ENCODE peak calls at places on chromosomes 16 and 17, in eight cellular contexts. One of them, this sample, is unnamed.

GRCh38 chr17:4708436-4708835 is 2.0 kb upstream of the ARRB2 start:
- DNase-seq in OCI-LY7: peak
- DNase-seq in PC-9: no peak
- DNase-seq in fibroblast of the aortic adventitia: no peak
- DNase-seq in transverse colon: no peak
- DNase-seq in CD8-positive, alpha-beta memory T cell: peak
- DNase-seq in kidney epithelial cell: no peak
- DNase-seq in GM23248: no peak
- DNase-seq in this sample: no peak

GRCh38 chr17:39064374-39064773 is 87.1 kb downstream of the PLXDC1 start:
- DNase-seq in kidney epithelial cell: no peak
- DNase-seq in fibroblast of the aortic adventitia: peak
- DNase-seq in OCI-LY7: no peak
- DNase-seq in GM23248: peak
- DNase-seq in PC-9: no peak
- DNase-seq in transverse colon: no peak
- DNase-seq in CD8-positive, alpha-beta memory T cell: no peak
- DNase-seq in this sample: no peak

GRCh38 chr17:68355093-68355492 is 63.8 kb downstream of the ARSG start:
- DNase-seq in fibroblast of the aortic adventitia: peak
- DNase-seq in kidney epithelial cell: no peak
- DNase-seq in PC-9: peak
- DNase-seq in GM23248: peak
- DNase-seq in transverse colon: no peak
- DNase-seq in OCI-LY7: no peak
- DNase-seq in CD8-positive, alpha-beta memory T cell: no peak
- DNase-seq in this sample: no peak

GRCh38 chr17:28228109-28228840 is 90.7 kb upstream of the TMEM97 start:
- DNase-seq in PC-9: no peak
- DNase-seq in fibroblast of the aortic adventitia: no peak
- DNase-seq in kidney epithelial cell: no peak
- DNase-seq in OCI-LY7: no peak
- DNase-seq in GM23248: peak
- DNase-seq in transverse colon: no peak
- DNase-seq in CD8-positive, alpha-beta memory T cell: no peak
- DNase-seq in this sample: peak

GRCh38 chr16:85387171-85387507 is 226.0 kb upstream of the GSE1 start:
- DNase-seq in fibroblast of the aortic adventitia: no peak
- DNase-seq in kidney epithelial cell: no peak
- DNase-seq in OCI-LY7: no peak
- DNase-seq in transverse colon: no peak
- DNase-seq in PC-9: no peak
- DNase-seq in GM23248: no peak
- DNase-seq in CD8-positive, alpha-beta memory T cell: no peak
- DNase-seq in this sample: peak

GRCh38 chr17:43094129-43094834 is 30.9 kb downstream of the BRCA1 start:
- DNase-seq in PC-9: no peak
- DNase-seq in GM23248: peak
- DNase-seq in fibroblast of the aortic adventitia: peak
- DNase-seq in transverse colon: no peak
- DNase-seq in CD8-positive, alpha-beta memory T cell: no peak
- DNase-seq in OCI-LY7: no peak
- DNase-seq in kidney epithelial cell: no peak
- DNase-seq in this sample: no peak

GRCh38 chr17:8481089-8481488 is 45.4 kb downstream of the NDEL1 start:
- DNase-seq in OCI-LY7: no peak
- DNase-seq in GM23248: no peak
- DNase-seq in transverse colon: no peak
- DNase-seq in kidney epithelial cell: no peak
- DNase-seq in PC-9: no peak
- DNase-seq in CD8-positive, alpha-beta memory T cell: no peak
- DNase-seq in fibroblast of the aortic adventitia: no peak
- DNase-seq in this sample: no peak

GRCh38 chr17:72530409-72530808 is 409.6 kb downstream of the SOX9 start:
- DNase-seq in GM23248: no peak
- DNase-seq in kidney epithelial cell: no peak
- DNase-seq in transverse colon: no peak
- DNase-seq in CD8-positive, alpha-beta memory T cell: no peak
- DNase-seq in PC-9: no peak
- DNase-seq in OCI-LY7: no peak
- DNase-seq in fibroblast of the aortic adventitia: no peak
- DNase-seq in this sample: no peak

GRCh38 chr16:50547340-50547865 is 793 bp upstream of the NKD1 start:
- DNase-seq in transverse colon: peak
- DNase-seq in PC-9: no peak
- DNase-seq in fibroblast of the aortic adventitia: no peak
- DNase-seq in CD8-positive, alpha-beta memory T cell: peak
- DNase-seq in GM23248: no peak
- DNase-seq in OCI-LY7: peak
- DNase-seq in kidney epithelial cell: no peak
- DNase-seq in this sample: peak

GRCh38 chr16:50263060-50263909 is 3.1 kb upstream of the ADCY7 start:
- DNase-seq in CD8-positive, alpha-beta memory T cell: no peak
- DNase-seq in transverse colon: peak
- DNase-seq in fibroblast of the aortic adventitia: no peak
- DNase-seq in OCI-LY7: no peak
- DNase-seq in kidney epithelial cell: no peak
- DNase-seq in GM23248: no peak
- DNase-seq in PC-9: no peak
- DNase-seq in this sample: peak

GRCh38 chr17:63571632-63572310 is 21.5 kb downstream of the DCAF7 start:
- DNase-seq in CD8-positive, alpha-beta memory T cell: no peak
- DNase-seq in PC-9: peak
- DNase-seq in fibroblast of the aortic adventitia: peak
- DNase-seq in OCI-LY7: no peak
- DNase-seq in transverse colon: no peak
- DNase-seq in GM23248: peak
- DNase-seq in kidney epithelial cell: peak
- DNase-seq in this sample: no peak

GRCh38 chr17:73976147-73976546 is 227.3 kb upstream of the RPL38 start:
- DNase-seq in kidney epithelial cell: no peak
- DNase-seq in PC-9: no peak
- DNase-seq in CD8-positive, alpha-beta memory T cell: no peak
- DNase-seq in GM23248: no peak
- DNase-seq in OCI-LY7: no peak
- DNase-seq in fibroblast of the aortic adventitia: no peak
- DNase-seq in transverse colon: no peak
- DNase-seq in this sample: no peak

GRCh38 chr17:1626333-1626732 is 2.3 kb downstream of the SLC43A2 start:
- DNase-seq in transverse colon: no peak
- DNase-seq in GM23248: no peak
- DNase-seq in CD8-positive, alpha-beta memory T cell: no peak
- DNase-seq in kidney epithelial cell: no peak
- DNase-seq in PC-9: no peak
- DNase-seq in fibroblast of the aortic adventitia: peak
- DNase-seq in OCI-LY7: no peak
- DNase-seq in this sample: no peak

GRCh38 chr16:3637371-3637923 is 17.0 kb upstream of the DNASE1 start:
- DNase-seq in CD8-positive, alpha-beta memory T cell: no peak
- DNase-seq in PC-9: no peak
- DNase-seq in transverse colon: peak
- DNase-seq in GM23248: no peak
- DNase-seq in kidney epithelial cell: no peak
- DNase-seq in OCI-LY7: peak
- DNase-seq in fibroblast of the aortic adventitia: no peak
- DNase-seq in this sample: peak

GRCh38 chr17:43106552-43106951 is 18.6 kb downstream of the BRCA1 start:
- DNase-seq in PC-9: no peak
- DNase-seq in kidney epithelial cell: no peak
- DNase-seq in CD8-positive, alpha-beta memory T cell: no peak
- DNase-seq in OCI-LY7: no peak
- DNase-seq in GM23248: no peak
- DNase-seq in fibroblast of the aortic adventitia: no peak
- DNase-seq in transverse colon: no peak
- DNase-seq in this sample: no peak

GRCh38 chr16:69417537-69418199 is 6.8 kb upstream of the CYB5B start:
- DNase-seq in kidney epithelial cell: peak
- DNase-seq in fibroblast of the aortic adventitia: peak
- DNase-seq in CD8-positive, alpha-beta memory T cell: no peak
- DNase-seq in OCI-LY7: no peak
- DNase-seq in transverse colon: no peak
- DNase-seq in GM23248: peak
- DNase-seq in PC-9: peak
- DNase-seq in this sample: no peak

GRCh38 chr16:61179571-61179970 is 856.7 kb downstream of the CDH8 start:
- DNase-seq in CD8-positive, alpha-beta memory T cell: no peak
- DNase-seq in fibroblast of the aortic adventitia: no peak
- DNase-seq in PC-9: no peak
- DNase-seq in OCI-LY7: no peak
- DNase-seq in transverse colon: no peak
- DNase-seq in kidney epithelial cell: no peak
- DNase-seq in GM23248: no peak
- DNase-seq in this sample: no peak

GRCh38 chr16:985646-986400 is 4.3 kb downstream of the SOX8 start:
- DNase-seq in kidney epithelial cell: no peak
- DNase-seq in fibroblast of the aortic adventitia: no peak
- DNase-seq in transverse colon: no peak
- DNase-seq in OCI-LY7: no peak
- DNase-seq in GM23248: no peak
- DNase-seq in PC-9: no peak
- DNase-seq in CD8-positive, alpha-beta memory T cell: no peak
- DNase-seq in this sample: no peak
- H3K4me3 ChIP-seq in kidney epithelial cell: no peak
- H3K4me3 ChIP-seq in fibroblast of the aortic adventitia: no peak
- H3K4me3 ChIP-seq in transverse colon: no peak
- H3K4me3 ChIP-seq in OCI-LY7: no peak
- H3K4me3 ChIP-seq in GM23248: no peak
- H3K4me3 ChIP-seq in PC-9: no peak
- H3K4me3 ChIP-seq in CD8-positive, alpha-beta memory T cell: no peak
- H3K4me3 ChIP-seq in this sample: no peak

DNA sequence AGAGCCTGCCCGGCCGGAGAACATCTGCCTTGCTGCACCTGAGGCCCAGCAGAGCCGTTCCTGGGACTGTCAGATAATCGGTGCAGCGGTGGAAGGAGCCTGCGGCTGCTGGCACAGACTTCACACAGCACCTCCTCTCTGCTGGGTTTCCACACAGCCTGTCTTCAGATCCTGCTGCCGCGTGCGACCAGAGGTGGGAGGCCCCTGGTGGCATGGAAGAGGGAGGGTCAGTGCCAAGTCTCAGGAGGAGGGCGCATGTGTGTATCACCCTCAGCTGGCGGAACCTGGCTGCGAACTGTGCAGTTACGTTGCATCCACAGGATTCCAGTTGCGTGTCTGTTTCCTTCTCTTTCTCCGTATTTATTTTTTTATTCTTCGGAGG is 3.3 kb downstream of the CDK5R1 start:
- DNase-seq in PC-9: no peak
- DNase-seq in transverse colon: no peak
- DNase-seq in GM23248: no peak
- DNase-seq in fibroblast of the aortic adventitia: no peak
- DNase-seq in CD8-positive, alpha-beta memory T cell: no peak
- DNase-seq in kidney epithelial cell: no peak
- DNase-seq in OCI-LY7: no peak
- DNase-seq in this sample: no peak
- H3K4me3 ChIP-seq in PC-9: no peak
- H3K4me3 ChIP-seq in transverse colon: no peak
- H3K4me3 ChIP-seq in GM23248: no peak
- H3K4me3 ChIP-seq in fibroblast of the aortic adventitia: no peak
- H3K4me3 ChIP-seq in CD8-positive, alpha-beta memory T cell: peak
- H3K4me3 ChIP-seq in kidney epithelial cell: no peak
- H3K4me3 ChIP-seq in OCI-LY7: no peak
- H3K4me3 ChIP-seq in this sample: no peak

GRCh38 chr17:44352922-44353655 is 8.0 kb downstream of the GRN start:
- DNase-seq in CD8-positive, alpha-beta memory T cell: no peak
- DNase-seq in fibroblast of the aortic adventitia: no peak
- DNase-seq in GM23248: no peak
- DNase-seq in kidney epithelial cell: no peak
- DNase-seq in transverse colon: no peak
- DNase-seq in PC-9: no peak
- DNase-seq in OCI-LY7: no peak
- DNase-seq in this sample: no peak

GRCh38 chr17:44351961-44352921 is 7.1 kb downstream of the GRN start:
- DNase-seq in OCI-LY7: no peak
- DNase-seq in kidney epithelial cell: no peak
- DNase-seq in transverse colon: no peak
- DNase-seq in fibroblast of the aortic adventitia: no peak
- DNase-seq in GM23248: no peak
- DNase-seq in PC-9: no peak
- DNase-seq in CD8-positive, alpha-beta memory T cell: no peak
- DNase-seq in this sample: no peak

GRCh38 chr17:44354582-44355309 is 8.9 kb downstream of the FAM171A2 start:
- DNase-seq in transverse colon: peak
- DNase-seq in GM23248: peak
- DNase-seq in kidney epithelial cell: no peak
- DNase-seq in fibroblast of the aortic adventitia: no peak
- DNase-seq in PC-9: no peak
- DNase-seq in OCI-LY7: peak
- DNase-seq in CD8-positive, alpha-beta memory T cell: peak
- DNase-seq in this sample: no peak

GRCh38 chr17:44355310-44355640 is 8.4 kb downstream of the FAM171A2 start:
- DNase-seq in OCI-LY7: no peak
- DNase-seq in GM23248: no peak
- DNase-seq in kidney epithelial cell: no peak
- DNase-seq in PC-9: no peak
- DNase-seq in CD8-positive, alpha-beta memory T cell: no peak
- DNase-seq in transverse colon: no peak
- DNase-seq in fibroblast of the aortic adventitia: no peak
- DNase-seq in this sample: no peak

GRCh38 chr17:44353656-44354331 is 8.7 kb downstream of the GRN start:
- DNase-seq in CD8-positive, alpha-beta memory T cell: peak
- DNase-seq in GM23248: peak
- DNase-seq in fibroblast of the aortic adventitia: no peak
- DNase-seq in PC-9: no peak
- DNase-seq in kidney epithelial cell: no peak
- DNase-seq in transverse colon: peak
- DNase-seq in OCI-LY7: no peak
- DNase-seq in this sample: no peak
- H3K4me3 ChIP-seq in CD8-positive, alpha-beta memory T cell: no peak
- H3K4me3 ChIP-seq in GM23248: peak
- H3K4me3 ChIP-seq in fibroblast of the aortic adventitia: peak
- H3K4me3 ChIP-seq in PC-9: no peak
- H3K4me3 ChIP-seq in kidney epithelial cell: no peak
- H3K4me3 ChIP-seq in transverse colon: peak
- H3K4me3 ChIP-seq in OCI-LY7: no peak
- H3K4me3 ChIP-seq in this sample: peak

GRCh38 chr17:47209499-47209898 is 351 bp downstream of the MYL4 start:
- DNase-seq in kidney epithelial cell: no peak
- DNase-seq in PC-9: no peak
- DNase-seq in transverse colon: no peak
- DNase-seq in fibroblast of the aortic adventitia: no peak
- DNase-seq in OCI-LY7: no peak
- DNase-seq in GM23248: no peak
- DNase-seq in CD8-positive, alpha-beta memory T cell: no peak
- DNase-seq in this sample: no peak

GRCh38 chr17:47213540-47213939 is 4.4 kb downstream of the MYL4 start:
- DNase-seq in OCI-LY7: no peak
- DNase-seq in transverse colon: no peak
- DNase-seq in kidney epithelial cell: no peak
- DNase-seq in fibroblast of the aortic adventitia: no peak
- DNase-seq in GM23248: no peak
- DNase-seq in CD8-positive, alpha-beta memory T cell: no peak
- DNase-seq in PC-9: no peak
- DNase-seq in this sample: no peak

GRCh38 chr17:47210105-47210504 is 957 bp downstream of the MYL4 start:
- DNase-seq in CD8-positive, alpha-beta memory T cell: no peak
- DNase-seq in transverse colon: no peak
- DNase-seq in PC-9: no peak
- DNase-seq in fibroblast of the aortic adventitia: peak
- DNase-seq in kidney epithelial cell: no peak
- DNase-seq in GM23248: no peak
- DNase-seq in OCI-LY7: no peak
- DNase-seq in this sample: no peak

GRCh38 chr17:47208744-47209488 is at the start of gene MYL4:
- DNase-seq in kidney epithelial cell: no peak
- DNase-seq in PC-9: no peak
- DNase-seq in transverse colon: no peak
- DNase-seq in CD8-positive, alpha-beta memory T cell: no peak
- DNase-seq in GM23248: no peak
- DNase-seq in fibroblast of the aortic adventitia: no peak
- DNase-seq in OCI-LY7: peak
- DNase-seq in this sample: no peak

GRCh38 chr17:47212458-47212857 is 3.3 kb downstream of the MYL4 start:
- DNase-seq in kidney epithelial cell: no peak
- DNase-seq in GM23248: no peak
- DNase-seq in CD8-positive, alpha-beta memory T cell: no peak
- DNase-seq in OCI-LY7: no peak
- DNase-seq in fibroblast of the aortic adventitia: no peak
- DNase-seq in PC-9: no peak
- DNase-seq in transverse colon: no peak
- DNase-seq in this sample: no peak
- H3K4me3 ChIP-seq in kidney epithelial cell: no peak
- H3K4me3 ChIP-seq in GM23248: no peak
- H3K4me3 ChIP-seq in CD8-positive, alpha-beta memory T cell: no peak
- H3K4me3 ChIP-seq in OCI-LY7: no peak
- H3K4me3 ChIP-seq in fibroblast of the aortic adventitia: no peak
- H3K4me3 ChIP-seq in PC-9: no peak
- H3K4me3 ChIP-seq in transverse colon: no peak
- H3K4me3 ChIP-seq in this sample: no peak

This sample was measured in tibial artery.